ENCODE peak calls at places on chromosomes 13 and 19, in ten cellular contexts. S is effector memory CD4-positive, alpha-beta T cell; D is psoas muscle; X is lung; V is stomach; R is CD8-positive, alpha-beta memory T cell; M is left ventricle myocardium inferior; B is A673; I is lower lobe of right lung; Z is WERI-Rb-1. N is an unnamed sample.

GRCh38 chr13:49082653-49083536 is 107.2 kb downstream of the FNDC3A start:
- DNase-seq in S (no peak), D (no peak), X (no peak), V (no peak), R (no peak), M (no peak), B (no peak), I (no peak), Z (no peak), N (no peak)

GRCh38 chr19:29976151-29976943 is 34.3 kb downstream of the URI1 start:
- DNase-seq in S (no peak), D (no peak), X (no peak), V (no peak), R (no peak), M (no peak), B (no peak), I (no peak), Z (no peak), N (no peak)

GRCh38 chr19:45556835-45557234 is 27.8 kb downstream of the OPA3 start:
- DNase-seq in S (no peak), D (no peak), X (no peak), V (no peak), R (no peak), M (no peak), B (no peak), I (no peak), Z (no peak), N (no peak)

GRCh38 chr13:44331912-44332840 is 41.4 kb upstream of the SERP2 start:
- DNase-seq in S (no peak), D (peak; percentile 70), X (no peak), V (no peak), R (no peak), M (peak; percentile 69), B (peak; percentile 95), I (no peak), Z (peak; percentile 71), N (peak; percentile 88)

GRCh38 chr13:113110048-113110851 is 4.7 kb downstream of the F7 start:
- DNase-seq in S (no peak), D (peak; percentile 47), X (no peak), V (no peak), R (peak; percentile 20), M (no peak), B (peak; percentile 29), I (peak; percentile 49), Z (no peak), N (no peak)

GRCh38 chr13:47170971-47171370 is 274.1 kb upstream of the HTR2A start:
- DNase-seq in S (no peak), D (no peak), X (no peak), V (no peak), R (no peak), M (no peak), B (no peak), I (no peak), Z (no peak), N (no peak)

GRCh38 chr13:25807562-25807961 is 244.3 kb downstream of the SHISA2 start:
- DNase-seq in S (no peak), D (no peak), X (no peak), V (no peak), R (no peak), M (no peak), B (no peak), I (no peak), Z (no peak), N (no peak)

GRCh38 chr13:46101488-46102289 is 3.1 kb downstream of the CPB2 start:
- DNase-seq in S (no peak), D (no peak), X (no peak), V (no peak), R (no peak), M (no peak), B (peak; percentile 77), I (no peak), Z (no peak), N (no peak)

GRCh38 chr19:53254451-53255341 is at the start of gene ZNF677:
- DNase-seq in S (peak; percentile 57), D (peak; percentile 96), X (peak; percentile 88), V (peak; percentile 74), R (peak; percentile 82), M (peak; percentile 94), B (peak; percentile 67), I (peak; percentile 93), Z (peak; percentile 91), N (peak; percentile 91)

GRCh38 chr19:47430041-47430802 is 10.9 kb upstream of the MEIS3 start:
- DNase-seq in S (no peak), D (no peak), X (peak; percentile 34), V (peak; percentile 53), R (no peak), M (no peak), B (no peak), I (peak; percentile 71), Z (no peak), N (no peak)

GRCh38 chr19:38079926-38080380 is 144.1 kb downstream of the DPF1 start:
- DNase-seq in S (no peak), D (no peak), X (no peak), V (peak; percentile 29), R (no peak), M (no peak), B (peak; percentile 27), I (no peak), Z (no peak), N (no peak)

GRCh38 chr19:14450168-14450874 is 17.2 kb downstream of the PKN1 start:
- DNase-seq in S (peak; percentile 54), D (no peak), X (no peak), V (no peak), R (peak; percentile 43), M (no peak), B (peak; percentile 78), I (no peak), Z (peak; percentile 86), N (no peak)

GRCh38 chr19:12847159-12848139 is 9.1 kb downstream of the MAST1 start:
- DNase-seq in S (peak; percentile 76), D (peak; percentile 93), X (peak; percentile 84), V (peak; percentile 93), R (peak; percentile 73), M (peak; percentile 83), B (peak; percentile 76), I (peak; percentile 92), Z (peak; percentile 88), N (peak; percentile 81)

GRCh38 chr19:43534811-43535761 is 2.1 kb downstream of the ZNF575 start:
- DNase-seq in S (no peak), D (peak; percentile 85), X (peak; percentile 60), V (peak; percentile 68), R (no peak), M (peak; percentile 70), B (peak; percentile 56), I (peak; percentile 63), Z (peak; percentile 81), N (peak; percentile 73)

GRCh38 chr19:31066385-31066784 is 282.9 kb downstream of the TSHZ3 start:
- DNase-seq in S (no peak), D (no peak), X (no peak), V (no peak), R (no peak), M (no peak), B (peak; percentile 86), I (no peak), Z (no peak), N (no peak)

GRCh38 chr19:47247308-47247990 is 8.9 kb upstream of the CCDC9 start:
- DNase-seq in S (peak; percentile 62), D (peak; percentile 89), X (peak; percentile 84), V (peak; percentile 85), R (peak; percentile 61), M (peak; percentile 84), B (peak; percentile 83), I (peak; percentile 87), Z (peak; percentile 72), N (peak; percentile 81)

GRCh38 chr13:113741101-113741731 is 17.8 kb upstream of the TMEM255B start:
- DNase-seq in S (no peak), D (no peak), X (no peak), V (no peak), R (no peak), M (no peak), B (no peak), I (peak; percentile 28), Z (no peak), N (no peak)

GRCh38 chr13:95604534-95604915 is 40.0 kb downstream of the DZIP1 start:
- DNase-seq in S (no peak), D (no peak), X (no peak), V (no peak), R (no peak), M (no peak), B (no peak), I (no peak), Z (no peak), N (no peak)

GRCh38 chr19:32296694-32297093 is 48.7 kb upstream of the ZNF507 start:
- DNase-seq in S (no peak), D (no peak), X (no peak), V (no peak), R (no peak), M (no peak), B (no peak), I (no peak), Z (no peak), N (no peak)

GRCh38 chr19:10966809-10967208 is 6.0 kb downstream of the SMARCA4 start:
- DNase-seq in S (no peak), D (no peak), X (no peak), V (no peak), R (no peak), M (no peak), B (no peak), I (no peak), Z (no peak), N (no peak)
- H3K27ac ChIP-seq in S (no peak overlapping the region), D (no peak overlapping the region), X (no peak overlapping the region), V (no peak overlapping the region), R (no peak overlapping the region), M (no peak overlapping the region), B (no peak overlapping the region), I (no peak overlapping the region), Z (no peak overlapping the region), N (no peak overlapping the region)

GRCh38 chr13:50236898-50237318 is 221.7 kb downstream of the KCNRG start:
- DNase-seq in S (peak; percentile 24), D (no peak), X (no peak), V (no peak), R (peak; percentile 43), M (no peak), B (no peak), I (no peak), Z (no peak), N (no peak)
- H3K27ac ChIP-seq in S (peak overlapping the region; percentile 62), D (no peak overlapping the region), X (no peak overlapping the region), V (no peak overlapping the region), R (peak overlapping the region; percentile 39), M (no peak overlapping the region), B (no peak overlapping the region), I (no peak overlapping the region), Z (no peak overlapping the region), N (no peak overlapping the region)

GRCh38 chr13:27148900-27149299 is 22.7 kb downstream of the USP12 start:
- DNase-seq in S (no peak), D (no peak), X (no peak), V (no peak), R (no peak), M (no peak), B (no peak), I (no peak), Z (no peak), N (no peak)
- H3K27ac ChIP-seq in S (no peak overlapping the region), D (no peak overlapping the region), X (no peak overlapping the region), V (no peak overlapping the region), R (no peak overlapping the region), M (no peak overlapping the region), B (no peak overlapping the region), I (no peak overlapping the region), Z (no peak overlapping the region), N (no peak overlapping the region)

DNA sequence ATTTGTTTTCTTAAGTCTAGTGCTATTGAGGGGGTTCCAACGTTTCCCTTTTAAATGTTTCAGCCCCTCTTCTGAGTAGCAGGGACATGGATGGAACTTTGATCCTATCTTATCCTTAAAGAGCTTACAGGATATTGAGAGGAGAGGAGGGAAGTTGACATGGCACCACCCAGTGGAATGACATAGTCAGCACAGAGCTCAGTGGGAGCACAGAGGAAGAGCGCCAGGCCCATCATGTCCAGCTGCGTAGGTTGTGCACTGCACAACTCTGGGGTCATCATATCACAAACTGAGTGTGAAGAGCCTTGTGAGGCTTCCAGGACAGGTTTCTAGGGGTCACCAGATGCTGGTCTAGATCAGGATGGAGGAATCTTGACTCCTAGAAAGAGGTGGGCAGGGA is 4.6 kb upstream of the CDC42EP5 start:
- DNase-seq in S (no peak), D (no peak), X (no peak), V (no peak), R (no peak), M (no peak), B (no peak), I (no peak), Z (no peak), N (no peak)
- H3K27ac ChIP-seq in S (no peak overlapping the region), D (no peak overlapping the region), X (no peak overlapping the region), V (no peak overlapping the region), R (no peak overlapping the region), M (no peak overlapping the region), B (no peak overlapping the region), I (no peak overlapping the region), Z (no peak overlapping the region), N (no peak overlapping the region)

N was measured in uterus.